ENCODE peak calls at places on chromosomes 3 and 15, in nine cellular contexts. One of them, this sample, is unnamed.

GRCh38 chr3:176041812-176042211 is 1155.5 kb downstream of the TBL1XR1 start:
- DNase-seq in lower lobe of right lung: no peak
- DNase-seq in neural progenitor cell: no peak
- DNase-seq in naive thymus-derived CD4-positive, alpha-beta T cell: no peak
- DNase-seq in psoas muscle: no peak
- DNase-seq in HepG2: no peak
- DNase-seq in Peyer's patch: no peak
- DNase-seq in heart left ventricle: no peak
- DNase-seq in heart right ventricle: no peak
- DNase-seq in this sample: no peak

GRCh38 chr3:129487183-129487867 is 41.1 kb upstream of the RHO start:
- DNase-seq in psoas muscle: no peak
- DNase-seq in heart left ventricle: no peak
- DNase-seq in Peyer's patch: no peak
- DNase-seq in naive thymus-derived CD4-positive, alpha-beta T cell: no peak
- DNase-seq in lower lobe of right lung: no peak
- DNase-seq in neural progenitor cell: no peak
- DNase-seq in HepG2: no peak
- DNase-seq in heart right ventricle: no peak
- DNase-seq in this sample: no peak

GRCh38 chr15:58469432-58470353 is 37.9 kb downstream of the LIPC start:
- DNase-seq in neural progenitor cell: peak; percentile 30
- DNase-seq in heart left ventricle: peak; percentile 41
- DNase-seq in Peyer's patch: no peak
- DNase-seq in naive thymus-derived CD4-positive, alpha-beta T cell: no peak
- DNase-seq in psoas muscle: no peak
- DNase-seq in heart right ventricle: no peak
- DNase-seq in HepG2: peak; percentile 90
- DNase-seq in lower lobe of right lung: no peak
- DNase-seq in this sample: peak; percentile 54

GRCh38 chr3:177689077-177689476 is 491.8 kb upstream of the TBL1XR1 start:
- DNase-seq in heart left ventricle: no peak
- DNase-seq in psoas muscle: no peak
- DNase-seq in Peyer's patch: no peak
- DNase-seq in heart right ventricle: no peak
- DNase-seq in HepG2: no peak
- DNase-seq in lower lobe of right lung: no peak
- DNase-seq in naive thymus-derived CD4-positive, alpha-beta T cell: no peak
- DNase-seq in neural progenitor cell: no peak
- DNase-seq in this sample: no peak

GRCh38 chr3:174060431-174060830 is 662.9 kb downstream of the NLGN1 start:
- DNase-seq in heart left ventricle: no peak
- DNase-seq in HepG2: no peak
- DNase-seq in lower lobe of right lung: no peak
- DNase-seq in naive thymus-derived CD4-positive, alpha-beta T cell: no peak
- DNase-seq in heart right ventricle: no peak
- DNase-seq in psoas muscle: no peak
- DNase-seq in Peyer's patch: no peak
- DNase-seq in neural progenitor cell: no peak
- DNase-seq in this sample: no peak

GRCh38 chr15:88649286-88649733 is 10.5 kb downstream of the ISG20 start:
- DNase-seq in neural progenitor cell: no peak
- DNase-seq in heart left ventricle: peak; percentile 77
- DNase-seq in psoas muscle: no peak
- DNase-seq in HepG2: peak; percentile 41
- DNase-seq in heart right ventricle: peak; percentile 53
- DNase-seq in lower lobe of right lung: no peak
- DNase-seq in naive thymus-derived CD4-positive, alpha-beta T cell: peak; percentile 62
- DNase-seq in Peyer's patch: peak; percentile 50
- DNase-seq in this sample: peak; percentile 53

GRCh38 chr3:42053476-42053875 is 37.7 kb upstream of the TRAK1 start:
- DNase-seq in lower lobe of right lung: no peak
- DNase-seq in heart left ventricle: peak; percentile 84
- DNase-seq in Peyer's patch: no peak
- DNase-seq in naive thymus-derived CD4-positive, alpha-beta T cell: no peak
- DNase-seq in neural progenitor cell: no peak
- DNase-seq in heart right ventricle: peak; percentile 71
- DNase-seq in psoas muscle: peak; percentile 80
- DNase-seq in HepG2: no peak
- DNase-seq in this sample: peak; percentile 77

GRCh38 chr3:184176377-184177330 is 2.0 kb downstream of the AP2M1 start:
- DNase-seq in lower lobe of right lung: peak; percentile 69
- DNase-seq in heart left ventricle: peak; percentile 75
- DNase-seq in HepG2: peak; percentile 69
- DNase-seq in heart right ventricle: peak; percentile 56
- DNase-seq in neural progenitor cell: peak; percentile 96
- DNase-seq in naive thymus-derived CD4-positive, alpha-beta T cell: no peak
- DNase-seq in Peyer's patch: no peak
- DNase-seq in psoas muscle: peak; percentile 83
- DNase-seq in this sample: peak; percentile 45

GRCh38 chr15:67107014-67107812 is 41.8 kb downstream of the SMAD3 start:
- DNase-seq in neural progenitor cell: no peak
- DNase-seq in naive thymus-derived CD4-positive, alpha-beta T cell: no peak
- DNase-seq in heart left ventricle: peak; percentile 62
- DNase-seq in HepG2: peak; percentile 65
- DNase-seq in lower lobe of right lung: peak; percentile 64
- DNase-seq in heart right ventricle: no peak
- DNase-seq in Peyer's patch: peak; percentile 67
- DNase-seq in psoas muscle: peak; percentile 86
- DNase-seq in this sample: peak; percentile 82

GRCh38 chr15:58546066-58546591 is 114.3 kb downstream of the LIPC start:
- DNase-seq in HepG2: no peak
- DNase-seq in psoas muscle: no peak
- DNase-seq in Peyer's patch: no peak
- DNase-seq in neural progenitor cell: no peak
- DNase-seq in heart left ventricle: no peak
- DNase-seq in heart right ventricle: peak; percentile 38
- DNase-seq in naive thymus-derived CD4-positive, alpha-beta T cell: no peak
- DNase-seq in lower lobe of right lung: no peak
- DNase-seq in this sample: peak; percentile 20

GRCh38 chr3:184578822-184579221 is 17.2 kb downstream of the EPHB3 start:
- DNase-seq in Peyer's patch: no peak
- DNase-seq in psoas muscle: no peak
- DNase-seq in neural progenitor cell: no peak
- DNase-seq in heart right ventricle: no peak
- DNase-seq in naive thymus-derived CD4-positive, alpha-beta T cell: no peak
- DNase-seq in HepG2: peak; percentile 62
- DNase-seq in heart left ventricle: no peak
- DNase-seq in lower lobe of right lung: no peak
- DNase-seq in this sample: no peak

GRCh38 chr15:42392309-42393024 is 33.2 kb downstream of the CAPN3 start:
- DNase-seq in psoas muscle: no peak
- DNase-seq in naive thymus-derived CD4-positive, alpha-beta T cell: no peak
- DNase-seq in neural progenitor cell: no peak
- DNase-seq in heart left ventricle: no peak
- DNase-seq in heart right ventricle: no peak
- DNase-seq in HepG2: peak; percentile 98
- DNase-seq in Peyer's patch: peak; percentile 86
- DNase-seq in lower lobe of right lung: no peak
- DNase-seq in this sample: peak; percentile 9

GRCh38 chr3:37899101-37899707 is 37.5 kb downstream of the CTDSPL start:
- DNase-seq in Peyer's patch: no peak
- DNase-seq in heart right ventricle: no peak
- DNase-seq in neural progenitor cell: no peak
- DNase-seq in lower lobe of right lung: no peak
- DNase-seq in naive thymus-derived CD4-positive, alpha-beta T cell: no peak
- DNase-seq in HepG2: no peak
- DNase-seq in heart left ventricle: no peak
- DNase-seq in psoas muscle: no peak
- DNase-seq in this sample: no peak

GRCh38 chr3:152458725-152459515 is 190.2 kb downstream of the MBNL1 start:
- DNase-seq in HepG2: no peak
- DNase-seq in lower lobe of right lung: no peak
- DNase-seq in heart right ventricle: no peak
- DNase-seq in naive thymus-derived CD4-positive, alpha-beta T cell: no peak
- DNase-seq in heart left ventricle: no peak
- DNase-seq in Peyer's patch: no peak
- DNase-seq in neural progenitor cell: no peak
- DNase-seq in psoas muscle: no peak
- DNase-seq in this sample: no peak

GRCh38 chr15:73633991-73634495 is 854 bp upstream of the NPTN start:
- DNase-seq in naive thymus-derived CD4-positive, alpha-beta T cell: no peak
- DNase-seq in psoas muscle: no peak
- DNase-seq in heart right ventricle: no peak
- DNase-seq in heart left ventricle: no peak
- DNase-seq in lower lobe of right lung: no peak
- DNase-seq in neural progenitor cell: no peak
- DNase-seq in Peyer's patch: no peak
- DNase-seq in HepG2: peak; percentile 53
- DNase-seq in this sample: no peak

GRCh38 chr3:50675179-50676030 is 678 bp downstream of the DOCK3 start:
- DNase-seq in Peyer's patch: no peak
- DNase-seq in lower lobe of right lung: peak; percentile 59
- DNase-seq in psoas muscle: peak; percentile 64
- DNase-seq in neural progenitor cell: peak; percentile 85
- DNase-seq in naive thymus-derived CD4-positive, alpha-beta T cell: peak; percentile 42
- DNase-seq in heart right ventricle: peak; percentile 62
- DNase-seq in heart left ventricle: peak; percentile 55
- DNase-seq in HepG2: no peak
- DNase-seq in this sample: no peak

GRCh38 chr3:33749546-33750215 is 31.6 kb upstream of the CLASP2 start:
- DNase-seq in lower lobe of right lung: no peak
- DNase-seq in heart left ventricle: no peak
- DNase-seq in naive thymus-derived CD4-positive, alpha-beta T cell: no peak
- DNase-seq in HepG2: no peak
- DNase-seq in heart right ventricle: no peak
- DNase-seq in neural progenitor cell: no peak
- DNase-seq in psoas muscle: no peak
- DNase-seq in Peyer's patch: no peak
- DNase-seq in this sample: no peak

GRCh38 chr15:101464246-101464998 is 25.1 kb downstream of the PCSK6 start:
- DNase-seq in psoas muscle: no peak
- DNase-seq in heart right ventricle: no peak
- DNase-seq in Peyer's patch: no peak
- DNase-seq in lower lobe of right lung: no peak
- DNase-seq in heart left ventricle: no peak
- DNase-seq in HepG2: no peak
- DNase-seq in neural progenitor cell: no peak
- DNase-seq in naive thymus-derived CD4-positive, alpha-beta T cell: no peak
- DNase-seq in this sample: no peak

GRCh38 chr3:172991424-172991996 is 149.5 kb downstream of the SPATA16 start:
- DNase-seq in heart right ventricle: no peak
- DNase-seq in HepG2: no peak
- DNase-seq in psoas muscle: no peak
- DNase-seq in naive thymus-derived CD4-positive, alpha-beta T cell: no peak
- DNase-seq in Peyer's patch: no peak
- DNase-seq in lower lobe of right lung: no peak
- DNase-seq in neural progenitor cell: no peak
- DNase-seq in heart left ventricle: no peak
- DNase-seq in this sample: no peak

GRCh38 chr3:64225695-64226499 is 631 bp upstream of the PRICKLE2 start:
- DNase-seq in heart right ventricle: no peak
- DNase-seq in neural progenitor cell: no peak
- DNase-seq in heart left ventricle: no peak
- DNase-seq in psoas muscle: no peak
- DNase-seq in HepG2: no peak
- DNase-seq in lower lobe of right lung: no peak
- DNase-seq in naive thymus-derived CD4-positive, alpha-beta T cell: no peak
- DNase-seq in Peyer's patch: no peak
- DNase-seq in this sample: no peak

GRCh38 chr3:141076026-141076797 is 25.1 kb downstream of the SPSB4 start:
- DNase-seq in Peyer's patch: no peak
- DNase-seq in HepG2: no peak
- DNase-seq in lower lobe of right lung: no peak
- DNase-seq in naive thymus-derived CD4-positive, alpha-beta T cell: no peak
- DNase-seq in heart right ventricle: no peak
- DNase-seq in psoas muscle: no peak
- DNase-seq in neural progenitor cell: peak; percentile 88
- DNase-seq in heart left ventricle: peak; percentile 59
- DNase-seq in this sample: peak; percentile 35
- H3K4me1 ChIP-seq in Peyer's patch: no peaks in the 10 kb centered on the region
- H3K4me1 ChIP-seq in HepG2: peaks cover 1% of the 10 kb centered on the region
- H3K4me1 ChIP-seq in lower lobe of right lung: peaks cover 27% of the 10 kb centered on the region
- H3K4me1 ChIP-seq in naive thymus-derived CD4-positive, alpha-beta T cell: no peaks in the 10 kb centered on the region
- H3K4me1 ChIP-seq in heart right ventricle: peaks cover 18% of the 10 kb centered on the region
- H3K4me1 ChIP-seq in psoas muscle: peaks cover 25% of the 10 kb centered on the region
- H3K4me1 ChIP-seq in neural progenitor cell: peaks cover 79% of the 10 kb centered on the region
- H3K4me1 ChIP-seq in heart left ventricle: peaks cover 29% of the 10 kb centered on the region
- H3K4me1 ChIP-seq in this sample: peaks cover 6% of the 10 kb centered on the region

GRCh38 chr3:123025642-123026521 is 1.7 kb downstream of the SEMA5B start:
- DNase-seq in naive thymus-derived CD4-positive, alpha-beta T cell: no peak
- DNase-seq in heart right ventricle: peak; percentile 29
- DNase-seq in lower lobe of right lung: peak; percentile 48
- DNase-seq in heart left ventricle: peak; percentile 43
- DNase-seq in neural progenitor cell: peak; percentile 82
- DNase-seq in psoas muscle: no peak
- DNase-seq in HepG2: no peak
- DNase-seq in Peyer's patch: no peak
- DNase-seq in this sample: no peak
- H3K4me3 ChIP-seq in naive thymus-derived CD4-positive, alpha-beta T cell: no peak overlapping the region
- H3K4me3 ChIP-seq in heart right ventricle: peak overlapping the region; percentile 72
- H3K4me3 ChIP-seq in lower lobe of right lung: peak overlapping the region; percentile 65
- H3K4me3 ChIP-seq in heart left ventricle: peak overlapping the region; percentile 68
- H3K4me3 ChIP-seq in neural progenitor cell: peak overlapping the region; percentile 74
- H3K4me3 ChIP-seq in psoas muscle: peak overlapping the region; percentile 74
- H3K4me3 ChIP-seq in HepG2: peak overlapping the region; percentile 69
- H3K4me3 ChIP-seq in Peyer's patch: no peak overlapping the region
- H3K4me3 ChIP-seq in this sample: peak overlapping the region; percentile 53

GRCh38 chr3:132321321-132321720 is 4.1 kb downstream of the ACP3 start:
- DNase-seq in heart left ventricle: no peak
- DNase-seq in HepG2: no peak
- DNase-seq in psoas muscle: no peak
- DNase-seq in Peyer's patch: no peak
- DNase-seq in neural progenitor cell: no peak
- DNase-seq in naive thymus-derived CD4-positive, alpha-beta T cell: no peak
- DNase-seq in heart right ventricle: no peak
- DNase-seq in lower lobe of right lung: no peak
- DNase-seq in this sample: peak; percentile 54
- H3K4me1 ChIP-seq in heart left ventricle: peaks cover 3% of the 10 kb centered on the region
- H3K4me1 ChIP-seq in HepG2: no peaks in the 10 kb centered on the region
- H3K4me1 ChIP-seq in psoas muscle: no peaks in the 10 kb centered on the region
- H3K4me1 ChIP-seq in Peyer's patch: no peaks in the 10 kb centered on the region
- H3K4me1 ChIP-seq in neural progenitor cell: peaks cover 12% of the 10 kb centered on the region
- H3K4me1 ChIP-seq in naive thymus-derived CD4-positive, alpha-beta T cell: no peaks in the 10 kb centered on the region
- H3K4me1 ChIP-seq in heart right ventricle: no peaks in the 10 kb centered on the region
- H3K4me1 ChIP-seq in lower lobe of right lung: peaks cover 19% of the 10 kb centered on the region
- H3K4me1 ChIP-seq in this sample: peaks cover 52% of the 10 kb centered on the region

DNA sequence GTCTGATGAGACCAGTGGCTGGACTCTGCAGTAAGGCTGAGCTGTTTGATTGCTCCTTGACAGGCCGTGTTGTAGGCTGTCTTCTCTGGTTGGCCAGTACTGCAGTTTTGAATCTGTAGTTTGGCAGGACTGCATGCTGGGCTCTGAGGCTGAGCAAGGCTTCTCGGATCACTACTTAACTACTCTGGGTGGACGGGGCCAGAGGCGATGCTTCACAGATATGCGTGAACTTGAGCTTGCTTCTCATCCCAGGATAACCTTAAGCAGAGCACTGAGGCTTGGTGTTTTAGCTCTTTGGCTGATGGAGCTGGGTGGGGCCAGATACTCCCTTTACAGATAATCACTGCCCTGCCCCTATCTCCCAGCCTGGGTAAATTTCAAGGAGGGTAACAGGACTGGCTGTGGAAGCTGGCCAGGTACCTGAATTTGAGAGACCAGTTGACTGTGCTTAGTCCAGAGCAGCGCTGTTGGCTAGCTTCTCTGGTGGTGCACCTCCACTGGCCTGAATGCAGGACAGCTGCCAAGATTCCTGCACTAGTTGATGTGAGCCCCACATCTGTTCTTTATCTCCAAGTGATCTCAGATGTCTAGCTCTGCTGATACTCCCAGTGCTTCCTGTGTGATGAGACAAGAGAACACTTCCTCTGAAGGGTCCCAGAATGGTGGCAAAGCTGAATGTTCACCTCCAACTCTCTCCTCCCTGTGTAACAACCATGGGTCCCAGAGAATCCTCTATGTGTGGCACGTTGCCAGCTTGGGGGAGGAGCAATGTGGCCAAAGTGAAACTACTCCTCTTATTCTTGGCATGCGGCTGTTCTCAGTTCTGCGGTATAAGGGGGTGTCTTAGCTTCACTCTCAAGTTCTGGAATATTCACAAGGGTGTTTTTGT is 37.9 kb downstream of the RPL39L start:
- DNase-seq in heart right ventricle: peak; percentile 79
- DNase-seq in heart left ventricle: peak; percentile 83
- DNase-seq in psoas muscle: peak; percentile 84
- DNase-seq in Peyer's patch: peak; percentile 55
- DNase-seq in naive thymus-derived CD4-positive, alpha-beta T cell: peak; percentile 51
- DNase-seq in lower lobe of right lung: peak; percentile 70
- DNase-seq in HepG2: peak; percentile 43
- DNase-seq in neural progenitor cell: no peak
- DNase-seq in this sample: peak; percentile 69
- H3K4me3 ChIP-seq in heart right ventricle: peak overlapping the region; percentile 33
- H3K4me3 ChIP-seq in heart left ventricle: peak overlapping the region; percentile 3
- H3K4me3 ChIP-seq in psoas muscle: peak overlapping the region; percentile 36
- H3K4me3 ChIP-seq in Peyer's patch: no peak overlapping the region
- H3K4me3 ChIP-seq in naive thymus-derived CD4-positive, alpha-beta T cell: peak overlapping the region; percentile 34
- H3K4me3 ChIP-seq in lower lobe of right lung: peak overlapping the region; percentile 39
- H3K4me3 ChIP-seq in HepG2: peak overlapping the region; percentile 35
- H3K4me3 ChIP-seq in neural progenitor cell: no peak overlapping the region
- H3K4me3 ChIP-seq in this sample: peak overlapping the region; percentile 5